ENCODE peak calls at places on chromosomes 6 and 20, in five cellular contexts. M is esophagus squamous epithelium; J is cardiac muscle cell; H is CD4-positive, CD25-positive, alpha-beta regulatory T cell; G is stomach. E is an unnamed sample.
A peak's percentile ranks its signal among the peaks of the same experiment; 100 is the strongest.

GRCh38 chr6:35140991-35141720 is at the start of gene TCP11:
- DNase-seq in J (peak; percentile 55), H (peak; percentile 4), M (no peak), G (peak; percentile 38), E (no peak)

GRCh38 chr20:48603819-48604405 is 223.9 kb downstream of the PREX1 start:
- DNase-seq in H (no peak), M (no peak), J (no peak), G (no peak), E (no peak)

GRCh38 chr6:168427184-168427583 is 13.8 kb upstream of the SMOC2 start:
- DNase-seq in M (no peak), J (no peak), G (no peak), H (no peak), E (no peak)

GRCh38 chr20:48669946-48670630 is 157.7 kb downstream of the PREX1 start:
- DNase-seq in J (no peak), G (no peak), M (no peak), H (no peak), E (no peak)

GRCh38 chr6:12238191-12238590 is 52.0 kb upstream of the EDN1 start:
- DNase-seq in M (no peak), J (no peak), H (no peak), G (no peak), E (no peak)

GRCh38 chr6:74356385-74356784 is 660.4 kb downstream of the CD109 start:
- DNase-seq in H (no peak), J (no peak), M (no peak), G (no peak), E (no peak)

GRCh38 chr6:14192186-14192788 is 74.7 kb downstream of the CD83 start:
- DNase-seq in J (peak; percentile 24), G (no peak), M (no peak), H (no peak), E (no peak)

GRCh38 chr20:12970372-12970821 is 38.4 kb upstream of the SPTLC3 start:
- DNase-seq in J (peak; percentile 65), M (no peak), H (no peak), G (no peak), E (no peak)

GRCh38 chr6:112049051-112049799 is 4.7 kb upstream of the CCN6 start:
- DNase-seq in M (no peak), G (no peak), H (no peak), J (no peak), E (no peak)

GRCh38 chr20:15619816-15620215 is 953.4 kb downstream of the KIF16B start:
- DNase-seq in J (no peak), H (no peak), M (no peak), G (no peak), E (no peak)

GRCh38 chr6:108592371-108593337 is 31.9 kb downstream of the FOXO3 start:
- DNase-seq in G (peak; percentile 38), M (peak; percentile 12), H (peak; percentile 3), J (peak; percentile 66), E (no peak)

GRCh38 chr6:27871919-27872633 is 40.1 kb downstream of the OR2B2 start:
- DNase-seq in M (peak; percentile 56), G (peak; percentile 85), J (peak; percentile 98), H (peak; percentile 77), E (peak; percentile 41)

GRCh38 chr20:41119593-41120561 is 17.5 kb upstream of the PLCG1 start:
- DNase-seq in H (no peak), G (no peak), M (no peak), J (no peak), E (no peak)

GRCh38 chr6:66865771-66866170 is 1158.7 kb upstream of the EYS start:
- DNase-seq in J (no peak), M (no peak), H (no peak), G (no peak), E (no peak)

GRCh38 chr20:34708621-34709043 is 4.5 kb downstream of the TP53INP2 start:
- DNase-seq in G (peak; percentile 48), M (no peak), J (peak; percentile 48), H (peak; percentile 39), E (no peak)

GRCh38 chr6:155108070-155108815 is 113.1 kb downstream of the TIAM2 start:
- DNase-seq in J (no peak), M (no peak), H (no peak), G (no peak), E (no peak)

GRCh38 chr20:50252715-50253500 is 62.3 kb downstream of the CEBPB start:
- DNase-seq in J (no peak), M (no peak), H (no peak), G (no peak), E (no peak)
- H3K4me1 ChIP-seq in J (no peaks in the 10 kb centered on the region), M (no peaks in the 10 kb centered on the region), H (no peaks in the 10 kb centered on the region), G (peaks cover 8% of the 10 kb centered on the region), E (no peaks in the 10 kb centered on the region)

GRCh38 chr6:42041131-42042055 is 8.9 kb upstream of the TAF8 start:
- DNase-seq in J (peak; percentile 62), M (no peak), H (no peak), G (no peak), E (no peak)
- H3K4me1 ChIP-seq in J (peaks cover 13% of the 10 kb centered on the region), M (peaks cover 42% of the 10 kb centered on the region), H (peaks cover 95% of the 10 kb centered on the region), G (peaks cover 59% of the 10 kb centered on the region), E (peaks cover 24% of the 10 kb centered on the region)

DNA sequence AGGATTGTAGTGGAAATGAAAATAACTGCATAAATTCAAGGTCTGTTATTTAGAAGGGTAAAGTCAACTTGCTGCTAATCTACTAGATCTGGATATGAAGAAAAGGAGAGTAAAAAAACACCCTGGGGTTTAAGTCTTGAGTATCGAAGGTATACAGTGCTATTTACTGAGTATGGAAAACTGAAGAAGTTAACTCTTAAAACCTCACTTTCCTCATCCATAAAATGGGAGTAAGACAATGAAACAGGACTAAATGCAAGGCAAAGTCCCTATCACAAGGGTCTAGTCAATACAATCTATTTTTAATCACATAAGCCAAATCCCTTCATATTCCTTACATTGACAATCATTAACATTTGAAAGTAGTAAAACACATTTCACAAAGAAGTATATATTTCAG is 2.2 kb downstream of the FBXO5 start:
- DNase-seq in M (no peak), J (no peak), H (no peak), G (no peak), E (no peak)
- H3K4me1 ChIP-seq in M (peaks cover 18% of the 10 kb centered on the region), J (peaks cover 17% of the 10 kb centered on the region), H (peaks cover 76% of the 10 kb centered on the region), G (peaks cover 21% of the 10 kb centered on the region), E (peaks cover 13% of the 10 kb centered on the region)

DNA sequence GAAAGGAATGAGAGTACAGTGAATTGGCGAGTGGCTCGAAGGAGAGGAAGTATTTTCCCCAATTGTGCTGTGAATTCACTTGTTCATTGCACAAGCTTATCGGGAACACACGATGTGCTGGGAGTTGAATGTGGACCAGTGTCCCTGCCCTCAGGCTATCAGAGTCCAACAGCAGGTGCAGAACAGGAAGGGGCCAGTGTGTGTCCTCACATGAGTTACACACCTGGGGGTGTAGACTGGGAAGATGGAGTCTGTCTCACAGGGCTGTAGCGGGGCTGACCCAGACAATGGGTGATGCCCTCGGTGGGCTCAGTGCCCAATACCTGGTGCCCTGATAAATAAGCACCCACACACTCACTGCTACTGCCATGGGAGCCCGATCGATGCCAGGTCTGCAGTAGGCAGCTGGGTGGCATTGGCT is 14.4 kb downstream of the DUSP22 start:
- DNase-seq in H (no peak), M (no peak), J (no peak), G (peak; percentile 63), E (no peak)
- H3K4me1 ChIP-seq in H (no peaks in the 10 kb centered on the region), M (no peaks in the 10 kb centered on the region), J (peaks cover 12% of the 10 kb centered on the region), G (peaks cover 34% of the 10 kb centered on the region), E (no peaks in the 10 kb centered on the region)

DNA sequence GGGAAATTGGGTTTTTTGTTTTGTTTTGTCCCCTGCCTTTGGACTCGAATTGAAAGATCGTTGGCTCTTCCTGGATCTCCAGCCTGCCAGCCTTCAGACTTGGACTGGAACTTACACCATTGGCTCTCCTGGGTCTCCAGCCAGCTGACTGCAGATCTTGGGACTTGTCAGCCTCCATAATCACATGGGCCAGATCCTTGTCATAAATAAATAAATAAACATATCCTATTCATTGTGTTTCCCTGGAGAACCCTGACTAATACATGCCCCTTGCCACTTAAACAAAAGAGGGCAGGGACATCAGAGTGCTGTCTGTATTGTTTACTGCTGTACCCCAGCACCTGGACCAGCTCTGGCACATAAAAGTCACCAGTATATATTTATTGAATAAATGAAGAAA is 101.5 kb downstream of the CAP2 start:
- DNase-seq in H (no peak), M (no peak), G (no peak), J (no peak), E (no peak)
- H3K4me1 ChIP-seq in H (no peaks in the 10 kb centered on the region), M (no peaks in the 10 kb centered on the region), G (no peaks in the 10 kb centered on the region), J (no peaks in the 10 kb centered on the region), E (peaks cover 10% of the 10 kb centered on the region)

GRCh38 chr20:23295934-23296333 is 54.7 kb upstream of the NXT1 start:
- DNase-seq in G (no peak), J (no peak), M (no peak), H (no peak), E (no peak)
- H3K4me1 ChIP-seq in G (peaks cover 25% of the 10 kb centered on the region), J (peaks cover 10% of the 10 kb centered on the region), M (no peaks in the 10 kb centered on the region), H (no peaks in the 10 kb centered on the region), E (no peaks in the 10 kb centered on the region)

GRCh38 chr20:434221-434620 is 26.1 kb downstream of the RBCK1 start:
- DNase-seq in M (no peak), G (no peak), J (no peak), H (no peak), E (peak; percentile 21)
- H3K4me1 ChIP-seq in M (no peaks in the 10 kb centered on the region), G (peaks cover 10% of the 10 kb centered on the region), J (peaks cover 22% of the 10 kb centered on the region), H (peaks cover 48% of the 10 kb centered on the region), E (no peaks in the 10 kb centered on the region)

E was measured in ascending aorta.